ENCODE peak calls at places on chromosomes 2 and 18, in five cellular contexts. One of them, this sample, is unnamed.

GRCh38 chr2:66271777-66272176 is 163.1 kb upstream of the MEIS1 start:
- DNase-seq in GM12878: no peak
- DNase-seq in K562: no peak
- DNase-seq in H1: no peak
- DNase-seq in HepG2: no peak
- DNase-seq in this sample: no peak

GRCh38 chr2:223003191-223003590 is 48.8 kb upstream of the KCNE4 start:
- DNase-seq in GM12878: no peak
- DNase-seq in K562: no peak
- DNase-seq in H1: no peak
- DNase-seq in HepG2: no peak
- DNase-seq in this sample: no peak

GRCh38 chr18:5772271-5772670 is 123.1 kb downstream of the TMEM200C start:
- DNase-seq in GM12878: no peak
- DNase-seq in K562: no peak
- DNase-seq in H1: no peak
- DNase-seq in HepG2: no peak
- DNase-seq in this sample: no peak

GRCh38 chr2:38533180-38533579 is 69.5 kb downstream of the HNRNPLL start:
- DNase-seq in GM12878: peak
- DNase-seq in K562: no peak
- DNase-seq in H1: no peak
- DNase-seq in HepG2: no peak
- DNase-seq in this sample: no peak

GRCh38 chr18:56562479-56562878 is 75.9 kb downstream of the TXNL1 start:
- DNase-seq in GM12878: no peak
- DNase-seq in K562: no peak
- DNase-seq in H1: no peak
- DNase-seq in HepG2: no peak
- DNase-seq in this sample: no peak

GRCh38 chr2:204544961-204545860 is at the start of gene PARD3B:
- DNase-seq in GM12878: no peak
- DNase-seq in K562: peak
- DNase-seq in H1: no peak
- DNase-seq in HepG2: peak
- DNase-seq in this sample: peak

GRCh38 chr2:99881901-99882591 is 260.3 kb downstream of the AFF3 start:
- DNase-seq in GM12878: no peak
- DNase-seq in K562: no peak
- DNase-seq in H1: no peak
- DNase-seq in HepG2: no peak
- DNase-seq in this sample: peak

GRCh38 chr2:165256618-165257017 is 17.4 kb downstream of the SCN2A start:
- DNase-seq in GM12878: no peak
- DNase-seq in K562: no peak
- DNase-seq in H1: no peak
- DNase-seq in HepG2: no peak
- DNase-seq in this sample: no peak

GRCh38 chr2:176177580-176178270 is 10.7 kb upstream of the HOXD1 start:
- DNase-seq in GM12878: no peak
- DNase-seq in K562: no peak
- DNase-seq in H1: no peak
- DNase-seq in HepG2: no peak
- DNase-seq in this sample: no peak

GRCh38 chr2:73282924-73283544 is 1.2 kb downstream of the FBXO41 start:
- DNase-seq in GM12878: no peak
- DNase-seq in K562: no peak
- DNase-seq in H1: no peak
- DNase-seq in HepG2: no peak
- DNase-seq in this sample: no peak

GRCh38 chr2:142347751-142348150 is 216.9 kb upstream of the LRP1B start:
- DNase-seq in GM12878: no peak
- DNase-seq in K562: no peak
- DNase-seq in H1: no peak
- DNase-seq in HepG2: no peak
- DNase-seq in this sample: no peak

GRCh38 chr2:35495182-35495581 is 860.4 kb upstream of the CRIM1 start:
- DNase-seq in GM12878: no peak
- DNase-seq in K562: no peak
- DNase-seq in H1: no peak
- DNase-seq in HepG2: no peak
- DNase-seq in this sample: no peak

GRCh38 chr18:25735447-25735846 is 355.0 kb downstream of the SS18 start:
- DNase-seq in GM12878: no peak
- DNase-seq in K562: no peak
- DNase-seq in H1: no peak
- DNase-seq in HepG2: no peak
- DNase-seq in this sample: no peak

GRCh38 chr2:74553892-74554820 is at the start of the genes DOK1 and LOXL3:
- DNase-seq in GM12878: no peak
- DNase-seq in K562: peak
- DNase-seq in H1: no peak
- DNase-seq in HepG2: peak
- DNase-seq in this sample: peak

GRCh38 chr2:227846831-227847230 is 24.6 kb upstream of the DAW1 start:
- DNase-seq in GM12878: no peak
- DNase-seq in K562: no peak
- DNase-seq in H1: no peak
- DNase-seq in HepG2: no peak
- DNase-seq in this sample: no peak

GRCh38 chr2:150832686-150833085 is 345.2 kb upstream of the RND3 start:
- DNase-seq in GM12878: no peak
- DNase-seq in K562: no peak
- DNase-seq in H1: no peak
- DNase-seq in HepG2: no peak
- DNase-seq in this sample: no peak

GRCh38 chr2:204228169-204228940 is 291.8 kb downstream of the ICOS start:
- DNase-seq in GM12878: no peak
- DNase-seq in K562: no peak
- DNase-seq in H1: peak
- DNase-seq in HepG2: no peak
- DNase-seq in this sample: peak

GRCh38 chr2:100895934-100896685 is 76.2 kb downstream of the NPAS2 start:
- DNase-seq in GM12878: no peak
- DNase-seq in K562: no peak
- DNase-seq in H1: no peak
- DNase-seq in HepG2: no peak
- DNase-seq in this sample: no peak

GRCh38 chr2:36677995-36678605 is 18.4 kb upstream of the VIT start:
- DNase-seq in GM12878: no peak
- DNase-seq in K562: no peak
- DNase-seq in H1: no peak
- DNase-seq in HepG2: no peak
- DNase-seq in this sample: no peak

GRCh38 chr2:31231571-31232287 is 2.2 kb upstream of the EHD3 start:
- DNase-seq in GM12878: no peak
- DNase-seq in K562: no peak
- DNase-seq in H1: no peak
- DNase-seq in HepG2: no peak
- DNase-seq in this sample: no peak

GRCh38 chr2:62653582-62654422 is 51.7 kb upstream of the EHBP1 start:
- DNase-seq in GM12878: no peak
- DNase-seq in K562: no peak
- DNase-seq in H1: no peak
- DNase-seq in HepG2: peak
- DNase-seq in this sample: no peak

GRCh38 chr2:41736105-41736567 is 311.7 kb upstream of the PKDCC start:
- DNase-seq in GM12878: peak
- DNase-seq in K562: no peak
- DNase-seq in H1: no peak
- DNase-seq in HepG2: no peak
- DNase-seq in this sample: no peak

GRCh38 chr2:69309336-69310048 is 77.5 kb downstream of the GFPT1 start:
- DNase-seq in GM12878: no peak
- DNase-seq in K562: peak
- DNase-seq in H1: no peak
- DNase-seq in HepG2: no peak
- DNase-seq in this sample: peak

GRCh38 chr2:143803936-143804335 is 674.7 kb downstream of the ARHGAP15 start:
- DNase-seq in GM12878: no peak
- DNase-seq in K562: no peak
- DNase-seq in H1: no peak
- DNase-seq in HepG2: no peak
- DNase-seq in this sample: no peak

GRCh38 chr2:26848336-26849055 is 564 bp downstream of the DPYSL5 start:
- DNase-seq in GM12878: no peak
- DNase-seq in K562: peak
- DNase-seq in H1: no peak
- DNase-seq in HepG2: no peak
- DNase-seq in this sample: peak

GRCh38 chr18:1261054-1261453 is 356.4 kb downstream of the ADCYAP1 start:
- DNase-seq in GM12878: no peak
- DNase-seq in K562: no peak
- DNase-seq in H1: no peak
- DNase-seq in HepG2: no peak
- DNase-seq in this sample: no peak

GRCh38 chr2:54657664-54658083 is 65.8 kb upstream of the EML6 start:
- DNase-seq in GM12878: no peak
- DNase-seq in K562: peak
- DNase-seq in H1: no peak
- DNase-seq in HepG2: peak
- DNase-seq in this sample: peak

GRCh38 chr2:152549428-152549827 is 167.8 kb downstream of the PRPF40A start:
- DNase-seq in GM12878: no peak
- DNase-seq in K562: no peak
- DNase-seq in H1: no peak
- DNase-seq in HepG2: no peak
- DNase-seq in this sample: no peak

DNA sequence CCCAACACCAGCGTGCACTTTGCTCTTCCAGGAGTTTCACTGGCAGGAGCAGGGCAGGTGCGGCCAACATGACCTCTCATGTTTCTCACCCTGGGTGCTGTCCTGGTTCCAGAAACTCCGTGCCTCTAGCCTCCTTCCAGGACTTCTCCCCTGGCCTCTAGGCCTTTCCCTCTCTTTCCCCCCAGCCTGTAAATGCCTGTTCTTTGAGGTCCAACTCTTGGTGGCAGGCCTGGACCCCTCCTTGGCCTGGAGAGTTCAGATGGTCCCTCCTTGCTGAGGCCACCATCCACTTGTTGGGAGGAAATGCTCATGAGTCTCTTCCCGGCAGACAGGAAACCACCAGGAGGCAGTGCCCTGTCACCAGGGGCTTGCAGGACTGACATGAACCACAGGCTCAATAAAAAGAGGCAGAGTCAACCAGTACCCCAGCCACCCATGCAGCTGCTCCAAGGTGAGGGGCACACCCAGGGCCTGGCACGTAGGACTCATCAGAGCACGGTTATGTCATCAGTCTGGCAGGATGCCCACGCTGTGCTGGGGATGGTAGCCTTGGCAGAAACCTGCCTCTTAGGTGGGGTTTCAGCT is 1.5 kb downstream of the MALL start:
- DNase-seq in GM12878: no peak
- DNase-seq in K562: no peak
- DNase-seq in H1: no peak
- DNase-seq in HepG2: peak
- DNase-seq in this sample: no peak
- TF ChIP-seq YY1 in GM12878: no peak
- TF ChIP-seq YY1 in K562: no peak
- TF ChIP-seq YY1 in H1: no peak
- TF ChIP-seq YY1 in HepG2: no peak
- TF ChIP-seq YY1 in this sample: no peak

GRCh38 chr2:215828528-215829184 is 184.7 kb downstream of the MREG start:
- DNase-seq in GM12878: no peak
- DNase-seq in K562: peak
- DNase-seq in H1: peak
- DNase-seq in HepG2: peak
- DNase-seq in this sample: peak

GRCh38 chr2:215829261-215829660 is 184.1 kb downstream of the MREG start:
- DNase-seq in GM12878: no peak
- DNase-seq in K562: no peak
- DNase-seq in H1: no peak
- DNase-seq in HepG2: no peak
- DNase-seq in this sample: no peak

GRCh38 chr2:215825709-215826108 is 187.6 kb downstream of the MREG start:
- DNase-seq in GM12878: no peak
- DNase-seq in K562: no peak
- DNase-seq in H1: no peak
- DNase-seq in HepG2: no peak
- DNase-seq in this sample: no peak

GRCh38 chr2:215826376-215826775 is 187.0 kb downstream of the MREG start:
- DNase-seq in GM12878: no peak
- DNase-seq in K562: no peak
- DNase-seq in H1: no peak
- DNase-seq in HepG2: no peak
- DNase-seq in this sample: no peak

GRCh38 chr2:215826838-215827441 is 186.4 kb downstream of the MREG start:
- DNase-seq in GM12878: no peak
- DNase-seq in K562: no peak
- DNase-seq in H1: no peak
- DNase-seq in HepG2: peak
- DNase-seq in this sample: no peak
- TF ChIP-seq EP300 in GM12878: no peak
- TF ChIP-seq EP300 in K562: no peak
- TF ChIP-seq EP300 in H1: no peak
- TF ChIP-seq EP300 in HepG2: no peak
- TF ChIP-seq EP300 in this sample: no peak

GRCh38 chr2:20577495-20578235 is 73.2 kb downstream of the HS1BP3 start:
- DNase-seq in GM12878: no peak
- DNase-seq in K562: no peak
- DNase-seq in H1: no peak
- DNase-seq in HepG2: no peak
- DNase-seq in this sample: no peak
- TF ChIP-seq RAD21 in GM12878: no peak
- TF ChIP-seq RAD21 in K562: no peak
- TF ChIP-seq RAD21 in H1: no peak
- TF ChIP-seq RAD21 in HepG2: no peak
- TF ChIP-seq RAD21 in this sample: no peak

GRCh38 chr2:233816334-233816733 is 38.0 kb downstream of the HJURP start:
- DNase-seq in GM12878: no peak
- DNase-seq in K562: no peak
- DNase-seq in H1: no peak
- DNase-seq in HepG2: no peak
- DNase-seq in this sample: peak
- TF ChIP-seq YY1 in GM12878: no peak
- TF ChIP-seq YY1 in K562: no peak
- TF ChIP-seq YY1 in H1: no peak
- TF ChIP-seq YY1 in HepG2: no peak
- TF ChIP-seq YY1 in this sample: no peak

GRCh38 chr2:172223601-172224054 is 120.9 kb upstream of the DLX2 start:
- DNase-seq in GM12878: no peak
- DNase-seq in K562: no peak
- DNase-seq in H1: no peak
- DNase-seq in HepG2: no peak
- DNase-seq in this sample: no peak
- TF ChIP-seq EP300 in GM12878: no peak
- TF ChIP-seq EP300 in K562: no peak
- TF ChIP-seq EP300 in H1: no peak
- TF ChIP-seq EP300 in HepG2: no peak
- TF ChIP-seq EP300 in this sample: no peak

GRCh38 chr2:200702646-200703118 is 109.0 kb upstream of the BZW1 start:
- DNase-seq in GM12878: no peak
- DNase-seq in K562: no peak
- DNase-seq in H1: no peak
- DNase-seq in HepG2: peak
- DNase-seq in this sample: no peak
- TF ChIP-seq RAD21 in GM12878: no peak
- TF ChIP-seq RAD21 in K562: no peak
- TF ChIP-seq RAD21 in H1: no peak
- TF ChIP-seq RAD21 in HepG2: no peak
- TF ChIP-seq RAD21 in this sample: no peak